ENCODE peak calls at places on chromosomes 5 and 9, in four cellular contexts. D, L, B and I are unnamed samples.

GRCh38 chr5:10581867-10582511 is 18.1 kb downstream of the ANKRD33B start:
- DNase-seq in L (peak), D (no peak), B (no peak), I (no peak)

GRCh38 chr5:17154211-17154996 is 63.0 kb upstream of the BASP1 start:
- DNase-seq in D (no peak), L (no peak), B (peak), I (peak)

GRCh38 chr9:79569814-79570448 is 1.8 kb upstream of the TLE4 start:
- DNase-seq in D (no peak), L (no peak), B (no peak), I (no peak)

GRCh38 chr9:126861707-126862460 is 1.4 kb downstream of the ZBTB34 start:
- DNase-seq in D (peak), L (no peak), B (peak), I (peak)

GRCh38 chr5:98787131-98787719 is 13.8 kb downstream of the RGMB start:
- DNase-seq in B (no peak), L (no peak), D (no peak), I (no peak)

GRCh38 chr5:94481059-94481458 is 137.3 kb downstream of the KIAA0825 start:
- DNase-seq in L (no peak), D (peak), B (no peak), I (no peak)

GRCh38 chr5:138677782-138678181 is 75.4 kb upstream of the CTNNA1 start:
- DNase-seq in L (no peak), D (no peak), B (no peak), I (no peak)

GRCh38 chr9:109968702-109969450 is 188.9 kb downstream of the PALM2AKAP2 start:
- DNase-seq in L (no peak), B (peak), D (peak), I (no peak)

GRCh38 chr9:34988218-34989055 is 1.1 kb upstream of the DNAJB5 start:
- DNase-seq in B (peak), D (peak), L (peak), I (no peak)

GRCh38 chr9:34992376-34992951 is 2.9 kb downstream of the DNAJB5 start:
- DNase-seq in L (no peak), D (peak), B (peak), I (peak)

GRCh38 chr9:126049088-126049487 is 277.5 kb upstream of the MVB12B start:
- DNase-seq in D (no peak), L (no peak), B (peak), I (no peak)

GRCh38 chr5:79257314-79257713 is 21.4 kb downstream of the JMY start:
- DNase-seq in D (no peak), L (no peak), B (no peak), I (no peak)

DNA sequence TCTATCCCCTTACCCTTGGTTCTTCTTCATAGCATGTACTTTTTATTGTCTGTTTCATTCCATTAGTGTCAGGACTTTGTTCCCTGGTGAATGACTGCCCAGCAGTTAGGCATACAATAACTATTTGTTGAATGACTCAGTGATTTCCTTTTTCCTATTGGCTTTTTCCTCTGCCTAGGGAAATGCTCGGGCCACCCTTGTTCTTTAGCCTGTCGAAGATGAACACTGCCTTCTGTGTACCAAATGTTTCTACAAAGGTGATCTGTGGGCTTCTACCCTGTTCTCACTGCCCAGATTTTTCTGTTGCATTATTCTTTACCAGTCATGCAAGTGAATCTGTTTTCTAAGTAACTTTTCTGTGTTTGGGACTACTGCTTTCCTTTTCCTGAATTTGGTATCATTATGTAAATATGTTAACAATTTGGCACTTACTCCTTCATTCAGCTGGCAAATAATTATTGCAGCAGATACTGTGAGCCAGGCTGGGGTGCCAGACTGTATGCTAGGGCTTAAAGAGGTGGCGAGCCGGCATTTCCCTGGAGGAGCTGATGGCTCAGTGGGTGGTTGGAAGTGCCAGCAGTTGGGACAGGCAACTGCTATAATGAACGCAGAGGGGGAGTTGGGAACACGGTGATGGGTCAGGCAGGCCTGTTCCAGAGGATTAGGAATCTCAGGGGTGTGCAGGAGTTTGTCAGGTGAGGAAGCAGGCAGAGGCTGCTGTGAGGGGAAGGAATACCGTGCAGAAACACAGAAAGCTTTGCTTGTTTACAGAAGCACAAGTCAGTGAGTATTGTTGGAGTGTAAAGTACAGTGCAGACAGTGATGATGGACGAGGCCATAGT is 30.6 kb downstream of the KDM4C start:
- DNase-seq in L (peak), D (no peak), B (peak), I (peak)
- H3K4me3 ChIP-seq in L (peak), D (no peak), B (no peak), I (no peak)

GRCh38 chr5:119276976-119277375 is 78.8 kb upstream of the TNFAIP8 start:
- DNase-seq in B (no peak), L (no peak), D (peak), I (no peak)
- H3K4me3 ChIP-seq in B (no peak), L (no peak), D (no peak), I (no peak)

GRCh38 chr9:69570091-69570451 is 102.1 kb downstream of the APBA1 start:
- DNase-seq in L (no peak), D (no peak), B (no peak), I (no peak)
- H3K4me3 ChIP-seq in L (no peak), D (no peak), B (no peak), I (no peak)

GRCh38 chr5:3827624-3828023 is 232.0 kb downstream of the IRX1 start:
- DNase-seq in D (no peak), L (no peak), B (no peak), I (no peak)

GRCh38 chr5:3828761-3829160 is 233.1 kb downstream of the IRX1 start:
- DNase-seq in B (peak), D (no peak), L (no peak), I (no peak)

DNA sequence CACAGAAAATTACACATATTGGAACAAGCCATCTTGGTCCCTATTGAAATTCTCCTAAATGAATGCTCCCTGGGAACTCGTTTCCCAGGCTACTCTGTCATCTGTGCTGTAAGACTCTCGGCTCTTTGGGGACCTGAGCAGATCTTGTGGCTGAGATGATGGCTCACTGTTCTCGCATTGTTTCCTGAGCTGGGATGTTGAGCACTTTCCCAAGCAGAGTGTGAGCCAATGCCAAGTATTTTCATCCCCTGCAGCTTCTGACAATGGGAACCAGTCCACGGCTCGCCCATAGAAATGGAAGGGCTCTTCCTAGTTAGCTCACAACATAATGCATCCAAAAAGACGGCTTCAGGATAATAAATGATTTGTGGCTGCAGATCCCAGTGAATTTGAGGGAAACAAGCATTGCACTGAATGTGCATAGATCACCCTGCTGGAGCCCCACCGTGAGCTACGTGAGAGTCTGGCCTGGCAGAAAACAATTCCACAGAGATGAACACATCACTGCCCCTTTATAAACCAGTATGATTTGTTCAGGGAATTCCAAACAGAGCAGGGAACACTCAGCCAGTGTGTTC is 230.3 kb downstream of the IRX1 start:
- DNase-seq in D (no peak), L (no peak), B (peak), I (no peak)
- H3K4me3 ChIP-seq in D (no peak), L (no peak), B (no peak), I (no peak)

GRCh38 chr9:69806642-69807041 is 14.0 kb upstream of the CFAP95 start:
- DNase-seq in B (no peak), L (no peak), D (no peak), I (no peak)
- H3K4me3 ChIP-seq in B (no peak), L (no peak), D (no peak), I (no peak)